ENCODE peak calls at places on chromosomes 5 and 9, in ten cellular contexts. One of them, this sample, is unnamed.

GRCh38 chr5:52502591-52502990 is 285.1 kb upstream of the ITGA1 start:
- DNase-seq in lower leg skin: no peak
- DNase-seq in IMR-90: no peak
- DNase-seq in GM12891: no peak
- DNase-seq in stomach: no peak
- DNase-seq in GM12878: no peak
- DNase-seq in HepG2: no peak
- DNase-seq in ovary: no peak
- DNase-seq in A549: no peak
- DNase-seq in heart left ventricle: no peak
- DNase-seq in this sample: no peak

GRCh38 chr9:137029058-137029922 is 1.3 kb upstream of the ABCA2 start:
- DNase-seq in lower leg skin: peak
- DNase-seq in IMR-90: peak
- DNase-seq in GM12891: peak
- DNase-seq in stomach: peak
- DNase-seq in GM12878: no peak
- DNase-seq in HepG2: peak
- DNase-seq in ovary: peak
- DNase-seq in A549: peak
- DNase-seq in heart left ventricle: peak
- DNase-seq in this sample: peak

GRCh38 chr9:136775191-136775590 is 10.9 kb upstream of the LCN15 start:
- DNase-seq in lower leg skin: no peak
- DNase-seq in IMR-90: no peak
- DNase-seq in GM12891: no peak
- DNase-seq in stomach: no peak
- DNase-seq in GM12878: no peak
- DNase-seq in HepG2: no peak
- DNase-seq in ovary: no peak
- DNase-seq in A549: no peak
- DNase-seq in heart left ventricle: no peak
- DNase-seq in this sample: no peak

GRCh38 chr9:90830977-90831376 is 29.4 kb downstream of the SYK start:
- DNase-seq in lower leg skin: no peak
- DNase-seq in IMR-90: no peak
- DNase-seq in GM12891: no peak
- DNase-seq in stomach: no peak
- DNase-seq in GM12878: peak
- DNase-seq in HepG2: no peak
- DNase-seq in ovary: no peak
- DNase-seq in A549: no peak
- DNase-seq in heart left ventricle: no peak
- DNase-seq in this sample: no peak

GRCh38 chr9:30197954-30198353 is 2186.5 kb upstream of the ACO1 start:
- DNase-seq in lower leg skin: no peak
- DNase-seq in IMR-90: no peak
- DNase-seq in GM12891: no peak
- DNase-seq in stomach: no peak
- DNase-seq in GM12878: no peak
- DNase-seq in HepG2: peak
- DNase-seq in ovary: no peak
- DNase-seq in A549: no peak
- DNase-seq in heart left ventricle: no peak
- DNase-seq in this sample: peak

GRCh38 chr9:136143215-136144001 is 24.7 kb upstream of the TMEM250 start:
- DNase-seq in lower leg skin: no peak
- DNase-seq in IMR-90: peak
- DNase-seq in GM12891: no peak
- DNase-seq in stomach: no peak
- DNase-seq in GM12878: no peak
- DNase-seq in HepG2: peak
- DNase-seq in ovary: no peak
- DNase-seq in A549: no peak
- DNase-seq in heart left ventricle: no peak
- DNase-seq in this sample: peak

GRCh38 chr9:108620767-108621166 is 235.0 kb downstream of the ACTL7B start:
- DNase-seq in lower leg skin: no peak
- DNase-seq in IMR-90: no peak
- DNase-seq in GM12891: no peak
- DNase-seq in stomach: no peak
- DNase-seq in GM12878: no peak
- DNase-seq in HepG2: no peak
- DNase-seq in ovary: no peak
- DNase-seq in A549: no peak
- DNase-seq in heart left ventricle: no peak
- DNase-seq in this sample: no peak

GRCh38 chr9:69122391-69123141 is 51.5 kb upstream of the TJP2 start:
- DNase-seq in lower leg skin: peak
- DNase-seq in IMR-90: peak
- DNase-seq in GM12891: peak
- DNase-seq in stomach: peak
- DNase-seq in GM12878: no peak
- DNase-seq in HepG2: peak
- DNase-seq in ovary: no peak
- DNase-seq in A549: peak
- DNase-seq in heart left ventricle: no peak
- DNase-seq in this sample: peak

DNA sequence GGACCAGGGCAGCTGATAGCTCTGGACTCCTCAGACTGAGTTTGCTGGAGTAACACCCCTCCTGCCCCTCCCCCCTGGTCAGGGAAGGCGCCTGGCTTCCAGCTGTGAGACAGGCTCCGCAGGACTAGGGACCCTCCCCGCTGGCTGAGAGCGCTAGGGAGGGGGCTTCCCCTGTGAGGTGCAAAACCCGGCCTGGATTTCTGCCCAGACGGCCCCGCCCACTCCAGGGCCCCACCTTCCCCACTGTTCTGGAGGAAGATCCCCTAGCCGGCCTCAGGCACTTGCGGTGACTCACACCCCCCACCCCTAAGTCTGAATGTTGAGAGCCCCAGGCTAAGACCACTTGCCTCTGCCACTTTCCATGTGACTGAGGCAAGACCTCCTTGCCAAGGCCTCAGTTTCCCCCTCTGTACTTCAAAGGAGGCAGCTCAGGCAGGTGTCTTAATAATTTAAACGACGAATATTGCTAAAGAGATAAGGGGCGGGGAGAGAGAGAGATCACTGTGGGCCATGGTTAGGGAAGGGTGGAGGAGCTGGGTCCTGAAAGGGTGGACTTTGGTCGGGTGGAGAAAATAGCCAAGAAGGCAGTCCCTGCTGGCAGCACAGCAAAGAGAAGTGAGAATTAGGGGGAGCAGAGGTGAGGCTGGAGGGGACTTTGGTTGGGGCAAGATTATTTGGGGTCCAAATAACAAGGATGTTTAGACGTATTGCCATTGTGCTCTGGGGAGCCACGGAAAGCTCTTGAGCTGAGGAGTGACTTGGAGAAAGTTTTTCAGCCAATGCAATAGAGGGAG is 1.0 kb upstream of the DAB2IP start:
- DNase-seq in lower leg skin: no peak
- DNase-seq in IMR-90: peak
- DNase-seq in GM12891: no peak
- DNase-seq in stomach: peak
- DNase-seq in GM12878: no peak
- DNase-seq in HepG2: peak
- DNase-seq in ovary: peak
- DNase-seq in A549: no peak
- DNase-seq in heart left ventricle: peak
- DNase-seq in this sample: peak
- TF ChIP-seq POLR2A in lower leg skin: no peak
- TF ChIP-seq POLR2A in IMR-90: no peak
- TF ChIP-seq POLR2A in GM12891: no peak
- TF ChIP-seq POLR2A in stomach: no peak
- TF ChIP-seq POLR2A in GM12878: no peak
- TF ChIP-seq POLR2A in HepG2: no peak
- TF ChIP-seq POLR2A in ovary: no peak
- TF ChIP-seq POLR2A in A549: no peak
- TF ChIP-seq POLR2A in heart left ventricle: no peak
- TF ChIP-seq POLR2A in this sample: no peak

GRCh38 chr5:176513788-176514187 is 23.4 kb downstream of the RNF44 start:
- DNase-seq in lower leg skin: no peak
- DNase-seq in IMR-90: no peak
- DNase-seq in GM12891: no peak
- DNase-seq in stomach: no peak
- DNase-seq in GM12878: no peak
- DNase-seq in HepG2: no peak
- DNase-seq in ovary: no peak
- DNase-seq in A549: no peak
- DNase-seq in heart left ventricle: no peak
- DNase-seq in this sample: no peak

GRCh38 chr5:176514244-176514918 is 22.8 kb downstream of the RNF44 start:
- DNase-seq in lower leg skin: no peak
- DNase-seq in IMR-90: no peak
- DNase-seq in GM12891: no peak
- DNase-seq in stomach: no peak
- DNase-seq in GM12878: no peak
- DNase-seq in HepG2: no peak
- DNase-seq in ovary: no peak
- DNase-seq in A549: no peak
- DNase-seq in heart left ventricle: no peak
- DNase-seq in this sample: no peak

GRCh38 chr5:176507911-176508310 is 29.3 kb downstream of the RNF44 start:
- DNase-seq in lower leg skin: no peak
- DNase-seq in IMR-90: no peak
- DNase-seq in GM12891: no peak
- DNase-seq in stomach: no peak
- DNase-seq in GM12878: no peak
- DNase-seq in HepG2: no peak
- DNase-seq in ovary: no peak
- DNase-seq in A549: no peak
- DNase-seq in heart left ventricle: no peak
- DNase-seq in this sample: no peak

DNA sequence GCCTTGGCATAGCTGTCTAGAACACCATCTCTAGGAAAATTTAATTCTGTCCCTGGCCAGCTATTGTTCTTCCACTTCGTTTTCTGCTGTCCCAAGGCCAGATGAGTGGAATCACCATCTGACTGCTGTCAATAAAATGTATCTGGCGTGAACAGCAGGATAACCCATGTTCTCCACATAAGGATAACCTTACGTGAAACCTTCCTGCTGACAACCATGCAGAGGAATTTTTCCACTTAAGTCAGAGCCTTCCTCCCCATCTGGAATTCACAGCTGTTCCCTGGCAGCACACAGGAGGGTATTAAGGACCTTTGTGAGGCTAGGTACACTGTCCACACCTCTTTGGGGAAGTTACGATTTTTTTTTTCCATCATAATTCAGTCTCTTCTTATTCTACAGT is 28.6 kb downstream of the RNF44 start:
- DNase-seq in lower leg skin: no peak
- DNase-seq in IMR-90: peak
- DNase-seq in GM12891: no peak
- DNase-seq in stomach: no peak
- DNase-seq in GM12878: no peak
- DNase-seq in HepG2: no peak
- DNase-seq in ovary: no peak
- DNase-seq in A549: no peak
- DNase-seq in heart left ventricle: no peak
- DNase-seq in this sample: no peak
- TF ChIP-seq POLR2A in lower leg skin: no peak
- TF ChIP-seq POLR2A in IMR-90: no peak
- TF ChIP-seq POLR2A in GM12891: no peak
- TF ChIP-seq POLR2A in stomach: no peak
- TF ChIP-seq POLR2A in GM12878: no peak
- TF ChIP-seq POLR2A in HepG2: no peak
- TF ChIP-seq POLR2A in ovary: no peak
- TF ChIP-seq POLR2A in A549: no peak
- TF ChIP-seq POLR2A in heart left ventricle: no peak
- TF ChIP-seq POLR2A in this sample: no peak

DNA sequence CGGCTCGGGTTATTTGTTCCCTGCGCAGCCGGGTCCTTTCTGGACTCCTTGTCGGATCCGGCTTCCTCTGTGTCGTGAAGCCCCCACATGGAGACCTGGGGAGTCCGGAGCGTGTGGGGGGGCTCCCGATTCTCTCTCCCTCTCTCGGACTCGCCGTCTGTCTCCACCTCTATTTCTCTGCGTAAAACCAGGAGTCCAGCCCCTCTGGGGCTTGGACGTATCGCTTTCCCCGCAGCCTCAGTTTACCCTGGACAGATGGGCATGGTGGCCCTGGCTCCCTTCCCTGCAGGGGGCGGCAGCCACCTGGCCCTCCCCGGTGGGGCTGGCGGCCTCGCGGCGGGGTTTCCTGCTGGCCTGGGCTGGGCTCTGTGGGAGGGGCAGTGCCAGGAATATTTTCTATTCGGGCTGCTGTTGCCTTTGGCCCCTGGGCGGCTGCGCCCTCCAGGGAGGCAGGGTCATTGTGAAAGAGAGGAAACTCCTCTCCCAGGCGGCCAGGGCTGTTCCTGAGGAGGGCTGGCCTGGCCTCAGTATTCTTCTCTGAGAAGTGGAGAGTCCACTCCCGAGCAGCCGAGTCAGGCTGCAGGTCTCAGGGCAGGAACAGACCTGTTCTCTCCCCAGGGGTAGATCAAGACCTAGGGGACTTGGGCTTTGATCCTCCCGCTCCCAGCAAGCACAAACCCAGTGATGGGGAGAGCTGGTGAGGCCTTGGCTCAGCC is 665 bp downstream of the ASS1 start:
- DNase-seq in lower leg skin: no peak
- DNase-seq in IMR-90: no peak
- DNase-seq in GM12891: no peak
- DNase-seq in stomach: peak
- DNase-seq in GM12878: no peak
- DNase-seq in HepG2: peak
- DNase-seq in ovary: peak
- DNase-seq in A549: peak
- DNase-seq in heart left ventricle: peak
- DNase-seq in this sample: no peak
- TF ChIP-seq POLR2A in lower leg skin: no peak
- TF ChIP-seq POLR2A in IMR-90: no peak
- TF ChIP-seq POLR2A in GM12891: no peak
- TF ChIP-seq POLR2A in stomach: no peak
- TF ChIP-seq POLR2A in GM12878: no peak
- TF ChIP-seq POLR2A in HepG2: peak
- TF ChIP-seq POLR2A in ovary: no peak
- TF ChIP-seq POLR2A in A549: no peak
- TF ChIP-seq POLR2A in heart left ventricle: peak
- TF ChIP-seq POLR2A in this sample: no peak

DNA sequence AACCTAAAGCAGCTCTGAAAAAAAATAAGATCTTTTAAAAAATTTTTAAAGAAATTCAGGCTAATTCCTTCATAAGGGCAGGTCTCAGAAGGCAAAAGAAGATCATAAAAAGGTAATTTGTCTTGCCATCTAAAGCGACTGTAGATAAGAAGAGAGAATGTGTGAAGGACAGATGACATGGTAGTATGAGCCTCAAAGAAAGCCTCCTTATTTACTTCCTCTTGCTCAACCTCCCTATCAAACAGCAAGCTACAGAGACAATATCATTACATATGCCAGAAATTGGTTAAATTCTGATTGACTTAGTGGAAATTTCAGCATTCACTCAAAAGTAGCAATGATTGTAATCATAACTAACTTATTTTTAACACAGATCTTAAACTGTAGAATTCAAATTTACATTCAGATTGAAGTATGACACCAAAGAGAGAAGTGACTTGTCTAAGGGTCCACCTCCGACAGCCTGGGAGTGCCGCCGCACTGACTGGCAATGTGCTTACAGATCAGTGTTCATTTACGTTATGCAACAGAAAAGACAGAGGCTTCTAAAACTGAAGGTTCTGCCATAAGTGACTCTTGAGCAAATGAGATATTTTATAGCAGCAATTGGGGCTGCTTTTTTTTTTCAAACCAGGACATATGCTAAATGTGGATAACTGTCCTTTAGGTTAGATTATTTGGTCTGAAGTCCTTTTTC is 132.0 kb downstream of the CEMIP2 start:
- DNase-seq in lower leg skin: no peak
- DNase-seq in IMR-90: no peak
- DNase-seq in GM12891: no peak
- DNase-seq in stomach: no peak
- DNase-seq in GM12878: no peak
- DNase-seq in HepG2: peak
- DNase-seq in ovary: no peak
- DNase-seq in A549: no peak
- DNase-seq in heart left ventricle: no peak
- DNase-seq in this sample: no peak
- TF ChIP-seq POLR2A in lower leg skin: no peak
- TF ChIP-seq POLR2A in IMR-90: no peak
- TF ChIP-seq POLR2A in GM12891: no peak
- TF ChIP-seq POLR2A in stomach: no peak
- TF ChIP-seq POLR2A in GM12878: no peak
- TF ChIP-seq POLR2A in HepG2: no peak
- TF ChIP-seq POLR2A in ovary: no peak
- TF ChIP-seq POLR2A in A549: no peak
- TF ChIP-seq POLR2A in heart left ventricle: no peak
- TF ChIP-seq POLR2A in this sample: no peak